ENCODE peak calls at places on chromosomes 3 and 15, in nine cellular contexts. One of them, this sample, is unnamed.

GRCh38 chr15:100124936-100125626 is 216.7 kb downstream of the ADAMTS17 start:
- DNase-seq in NB4: no peak
- DNase-seq in COR-L47: no peak
- DNase-seq in HS-5: no peak
- DNase-seq in HEK293T: no peak
- DNase-seq in AG04450: no peak
- DNase-seq in neural crest cell: no peak
- DNase-seq in anterior cingulate cortex: no peak
- DNase-seq in stimulated activated naive CD8-positive, alpha-beta T cell treated with anti-CD3 and anti-CD28 coated beads, Interleukin-15, amount 100 ng/mL, for 72 hours: no peak
- DNase-seq in this sample: no peak

GRCh38 chr15:68421798-68422402 is 10.1 kb downstream of the ITGA11 start:
- DNase-seq in COR-L47: no peak
- DNase-seq in AG04450: no peak
- DNase-seq in NB4: no peak
- DNase-seq in stimulated activated naive CD8-positive, alpha-beta T cell treated with anti-CD3 and anti-CD28 coated beads, Interleukin-15, amount 100 ng/mL, for 72 hours: no peak
- DNase-seq in HS-5: no peak
- DNase-seq in anterior cingulate cortex: no peak
- DNase-seq in neural crest cell: no peak
- DNase-seq in HEK293T: no peak
- DNase-seq in this sample: no peak

GRCh38 chr3:53776494-53777101 is 69.6 kb downstream of the CHDH start:
- DNase-seq in COR-L47: no peak
- DNase-seq in stimulated activated naive CD8-positive, alpha-beta T cell treated with anti-CD3 and anti-CD28 coated beads, Interleukin-15, amount 100 ng/mL, for 72 hours: no peak
- DNase-seq in NB4: no peak
- DNase-seq in anterior cingulate cortex: no peak
- DNase-seq in HEK293T: no peak
- DNase-seq in HS-5: no peak
- DNase-seq in AG04450: no peak
- DNase-seq in neural crest cell: no peak
- DNase-seq in this sample: no peak

GRCh38 chr3:20622304-20622703 is 436.3 kb upstream of the SGO1 start:
- DNase-seq in neural crest cell: no peak
- DNase-seq in HEK293T: no peak
- DNase-seq in stimulated activated naive CD8-positive, alpha-beta T cell treated with anti-CD3 and anti-CD28 coated beads, Interleukin-15, amount 100 ng/mL, for 72 hours: no peak
- DNase-seq in COR-L47: no peak
- DNase-seq in anterior cingulate cortex: no peak
- DNase-seq in AG04450: no peak
- DNase-seq in NB4: no peak
- DNase-seq in HS-5: peak
- DNase-seq in this sample: no peak

GRCh38 chr15:31398677-31399260 is 72.1 kb downstream of the KLF13 start:
- DNase-seq in stimulated activated naive CD8-positive, alpha-beta T cell treated with anti-CD3 and anti-CD28 coated beads, Interleukin-15, amount 100 ng/mL, for 72 hours: no peak
- DNase-seq in NB4: no peak
- DNase-seq in HS-5: no peak
- DNase-seq in neural crest cell: no peak
- DNase-seq in anterior cingulate cortex: no peak
- DNase-seq in AG04450: no peak
- DNase-seq in COR-L47: peak
- DNase-seq in HEK293T: no peak
- DNase-seq in this sample: no peak

GRCh38 chr3:185788292-185788691 is 36.5 kb downstream of the IGF2BP2 start:
- DNase-seq in HS-5: no peak
- DNase-seq in stimulated activated naive CD8-positive, alpha-beta T cell treated with anti-CD3 and anti-CD28 coated beads, Interleukin-15, amount 100 ng/mL, for 72 hours: no peak
- DNase-seq in neural crest cell: no peak
- DNase-seq in NB4: no peak
- DNase-seq in anterior cingulate cortex: no peak
- DNase-seq in HEK293T: no peak
- DNase-seq in COR-L47: no peak
- DNase-seq in AG04450: no peak
- DNase-seq in this sample: no peak

GRCh38 chr15:98776607-98777281 is 128.4 kb downstream of the IGF1R start:
- DNase-seq in anterior cingulate cortex: no peak
- DNase-seq in HEK293T: peak
- DNase-seq in COR-L47: peak
- DNase-seq in neural crest cell: no peak
- DNase-seq in stimulated activated naive CD8-positive, alpha-beta T cell treated with anti-CD3 and anti-CD28 coated beads, Interleukin-15, amount 100 ng/mL, for 72 hours: peak
- DNase-seq in NB4: no peak
- DNase-seq in AG04450: no peak
- DNase-seq in HS-5: no peak
- DNase-seq in this sample: no peak

GRCh38 chr3:69454204-69454787 is 68.4 kb upstream of the FRMD4B start:
- DNase-seq in neural crest cell: no peak
- DNase-seq in stimulated activated naive CD8-positive, alpha-beta T cell treated with anti-CD3 and anti-CD28 coated beads, Interleukin-15, amount 100 ng/mL, for 72 hours: no peak
- DNase-seq in HS-5: no peak
- DNase-seq in AG04450: no peak
- DNase-seq in HEK293T: no peak
- DNase-seq in NB4: no peak
- DNase-seq in anterior cingulate cortex: no peak
- DNase-seq in COR-L47: no peak
- DNase-seq in this sample: no peak

GRCh38 chr15:22845289-22845900 is 6.9 kb downstream of the NIPA2 start:
- DNase-seq in AG04450: no peak
- DNase-seq in HEK293T: no peak
- DNase-seq in anterior cingulate cortex: no peak
- DNase-seq in neural crest cell: no peak
- DNase-seq in NB4: no peak
- DNase-seq in COR-L47: no peak
- DNase-seq in HS-5: no peak
- DNase-seq in stimulated activated naive CD8-positive, alpha-beta T cell treated with anti-CD3 and anti-CD28 coated beads, Interleukin-15, amount 100 ng/mL, for 72 hours: no peak
- DNase-seq in this sample: no peak

GRCh38 chr3:194572131-194572789 is 61.0 kb downstream of the TMEM44 start:
- DNase-seq in anterior cingulate cortex: no peak
- DNase-seq in HS-5: peak
- DNase-seq in AG04450: no peak
- DNase-seq in HEK293T: peak
- DNase-seq in neural crest cell: no peak
- DNase-seq in stimulated activated naive CD8-positive, alpha-beta T cell treated with anti-CD3 and anti-CD28 coated beads, Interleukin-15, amount 100 ng/mL, for 72 hours: no peak
- DNase-seq in NB4: no peak
- DNase-seq in COR-L47: no peak
- DNase-seq in this sample: peak

GRCh38 chr15:64013179-64014043 is 32.9 kb downstream of the DAPK2 start:
- DNase-seq in neural crest cell: no peak
- DNase-seq in anterior cingulate cortex: no peak
- DNase-seq in HEK293T: no peak
- DNase-seq in NB4: no peak
- DNase-seq in AG04450: no peak
- DNase-seq in stimulated activated naive CD8-positive, alpha-beta T cell treated with anti-CD3 and anti-CD28 coated beads, Interleukin-15, amount 100 ng/mL, for 72 hours: no peak
- DNase-seq in HS-5: no peak
- DNase-seq in COR-L47: peak
- DNase-seq in this sample: no peak

GRCh38 chr3:114711321-114711891 is 417.6 kb downstream of the TIGIT start:
- DNase-seq in neural crest cell: no peak
- DNase-seq in HEK293T: no peak
- DNase-seq in NB4: no peak
- DNase-seq in COR-L47: no peak
- DNase-seq in stimulated activated naive CD8-positive, alpha-beta T cell treated with anti-CD3 and anti-CD28 coated beads, Interleukin-15, amount 100 ng/mL, for 72 hours: no peak
- DNase-seq in anterior cingulate cortex: no peak
- DNase-seq in AG04450: no peak
- DNase-seq in HS-5: no peak
- DNase-seq in this sample: no peak

GRCh38 chr15:51731549-51732267 is 5.7 kb downstream of the LYSMD2 start:
- DNase-seq in HEK293T: no peak
- DNase-seq in neural crest cell: no peak
- DNase-seq in AG04450: peak
- DNase-seq in anterior cingulate cortex: no peak
- DNase-seq in stimulated activated naive CD8-positive, alpha-beta T cell treated with anti-CD3 and anti-CD28 coated beads, Interleukin-15, amount 100 ng/mL, for 72 hours: peak
- DNase-seq in COR-L47: no peak
- DNase-seq in HS-5: no peak
- DNase-seq in NB4: peak
- DNase-seq in this sample: no peak

GRCh38 chr3:196406806-196407470 is 25.3 kb downstream of the UBXN7 start:
- DNase-seq in neural crest cell: no peak
- DNase-seq in HS-5: peak
- DNase-seq in COR-L47: no peak
- DNase-seq in anterior cingulate cortex: no peak
- DNase-seq in AG04450: peak
- DNase-seq in NB4: no peak
- DNase-seq in stimulated activated naive CD8-positive, alpha-beta T cell treated with anti-CD3 and anti-CD28 coated beads, Interleukin-15, amount 100 ng/mL, for 72 hours: no peak
- DNase-seq in HEK293T: no peak
- DNase-seq in this sample: no peak

GRCh38 chr3:126622694-126623093 is 32.2 kb downstream of the TXNRD3 start:
- DNase-seq in HEK293T: no peak
- DNase-seq in stimulated activated naive CD8-positive, alpha-beta T cell treated with anti-CD3 and anti-CD28 coated beads, Interleukin-15, amount 100 ng/mL, for 72 hours: no peak
- DNase-seq in neural crest cell: no peak
- DNase-seq in anterior cingulate cortex: no peak
- DNase-seq in HS-5: no peak
- DNase-seq in COR-L47: no peak
- DNase-seq in NB4: no peak
- DNase-seq in AG04450: no peak
- DNase-seq in this sample: no peak

GRCh38 chr3:150286390-150287147 is 121.5 kb upstream of the TSC22D2 start:
- DNase-seq in anterior cingulate cortex: no peak
- DNase-seq in NB4: peak
- DNase-seq in stimulated activated naive CD8-positive, alpha-beta T cell treated with anti-CD3 and anti-CD28 coated beads, Interleukin-15, amount 100 ng/mL, for 72 hours: peak
- DNase-seq in HEK293T: peak
- DNase-seq in COR-L47: peak
- DNase-seq in AG04450: no peak
- DNase-seq in HS-5: peak
- DNase-seq in neural crest cell: no peak
- DNase-seq in this sample: no peak

GRCh38 chr3:150736903-150737832 is 25.8 kb downstream of the SIAH2 start:
- DNase-seq in COR-L47: no peak
- DNase-seq in neural crest cell: no peak
- DNase-seq in anterior cingulate cortex: no peak
- DNase-seq in AG04450: no peak
- DNase-seq in stimulated activated naive CD8-positive, alpha-beta T cell treated with anti-CD3 and anti-CD28 coated beads, Interleukin-15, amount 100 ng/mL, for 72 hours: no peak
- DNase-seq in HEK293T: no peak
- DNase-seq in NB4: peak
- DNase-seq in HS-5: no peak
- DNase-seq in this sample: no peak

GRCh38 chr3:197339841-197340520 is 41.6 kb upstream of the DLG1 start:
- DNase-seq in NB4: no peak
- DNase-seq in AG04450: no peak
- DNase-seq in neural crest cell: no peak
- DNase-seq in HS-5: peak
- DNase-seq in HEK293T: no peak
- DNase-seq in stimulated activated naive CD8-positive, alpha-beta T cell treated with anti-CD3 and anti-CD28 coated beads, Interleukin-15, amount 100 ng/mL, for 72 hours: no peak
- DNase-seq in COR-L47: no peak
- DNase-seq in anterior cingulate cortex: no peak
- DNase-seq in this sample: no peak

GRCh38 chr15:99592135-99592845 is 26.5 kb downstream of the MEF2A start:
- DNase-seq in stimulated activated naive CD8-positive, alpha-beta T cell treated with anti-CD3 and anti-CD28 coated beads, Interleukin-15, amount 100 ng/mL, for 72 hours: no peak
- DNase-seq in anterior cingulate cortex: no peak
- DNase-seq in COR-L47: no peak
- DNase-seq in HEK293T: no peak
- DNase-seq in neural crest cell: no peak
- DNase-seq in NB4: no peak
- DNase-seq in HS-5: no peak
- DNase-seq in AG04450: peak
- DNase-seq in this sample: no peak

GRCh38 chr15:67166280-67167009 is 88.0 kb downstream of the AAGAB start:
- DNase-seq in stimulated activated naive CD8-positive, alpha-beta T cell treated with anti-CD3 and anti-CD28 coated beads, Interleukin-15, amount 100 ng/mL, for 72 hours: no peak
- DNase-seq in HS-5: no peak
- DNase-seq in NB4: no peak
- DNase-seq in AG04450: no peak
- DNase-seq in COR-L47: no peak
- DNase-seq in anterior cingulate cortex: no peak
- DNase-seq in neural crest cell: no peak
- DNase-seq in HEK293T: no peak
- DNase-seq in this sample: no peak

GRCh38 chr3:143897558-143898305 is 49.5 kb upstream of the SLC9A9 start:
- DNase-seq in COR-L47: no peak
- DNase-seq in anterior cingulate cortex: no peak
- DNase-seq in AG04450: no peak
- DNase-seq in neural crest cell: no peak
- DNase-seq in HEK293T: no peak
- DNase-seq in HS-5: peak
- DNase-seq in NB4: no peak
- DNase-seq in stimulated activated naive CD8-positive, alpha-beta T cell treated with anti-CD3 and anti-CD28 coated beads, Interleukin-15, amount 100 ng/mL, for 72 hours: no peak
- DNase-seq in this sample: no peak

GRCh38 chr3:142104763-142105162 is 44.6 kb downstream of the TFDP2 start:
- DNase-seq in HS-5: no peak
- DNase-seq in neural crest cell: no peak
- DNase-seq in NB4: no peak
- DNase-seq in HEK293T: no peak
- DNase-seq in anterior cingulate cortex: no peak
- DNase-seq in stimulated activated naive CD8-positive, alpha-beta T cell treated with anti-CD3 and anti-CD28 coated beads, Interleukin-15, amount 100 ng/mL, for 72 hours: no peak
- DNase-seq in COR-L47: no peak
- DNase-seq in AG04450: no peak
- DNase-seq in this sample: no peak

GRCh38 chr15:90585863-90586262 is 56.1 kb downstream of the CRTC3 start:
- DNase-seq in stimulated activated naive CD8-positive, alpha-beta T cell treated with anti-CD3 and anti-CD28 coated beads, Interleukin-15, amount 100 ng/mL, for 72 hours: no peak
- DNase-seq in anterior cingulate cortex: no peak
- DNase-seq in AG04450: no peak
- DNase-seq in COR-L47: no peak
- DNase-seq in NB4: no peak
- DNase-seq in neural crest cell: no peak
- DNase-seq in HS-5: peak
- DNase-seq in HEK293T: no peak
- DNase-seq in this sample: no peak

GRCh38 chr3:157754415-157754814 is 251.2 kb upstream of the VEPH1 start:
- DNase-seq in NB4: no peak
- DNase-seq in neural crest cell: no peak
- DNase-seq in stimulated activated naive CD8-positive, alpha-beta T cell treated with anti-CD3 and anti-CD28 coated beads, Interleukin-15, amount 100 ng/mL, for 72 hours: no peak
- DNase-seq in COR-L47: peak
- DNase-seq in HS-5: no peak
- DNase-seq in HEK293T: no peak
- DNase-seq in AG04450: no peak
- DNase-seq in anterior cingulate cortex: no peak
- DNase-seq in this sample: no peak

GRCh38 chr3:187702507-187703033 is at the start of gene RTP2:
- DNase-seq in NB4: no peak
- DNase-seq in HS-5: no peak
- DNase-seq in stimulated activated naive CD8-positive, alpha-beta T cell treated with anti-CD3 and anti-CD28 coated beads, Interleukin-15, amount 100 ng/mL, for 72 hours: no peak
- DNase-seq in neural crest cell: no peak
- DNase-seq in anterior cingulate cortex: no peak
- DNase-seq in AG04450: no peak
- DNase-seq in COR-L47: no peak
- DNase-seq in HEK293T: no peak
- DNase-seq in this sample: no peak

GRCh38 chr15:52171386-52171785 is 19.8 kb downstream of the GNB5 start:
- DNase-seq in stimulated activated naive CD8-positive, alpha-beta T cell treated with anti-CD3 and anti-CD28 coated beads, Interleukin-15, amount 100 ng/mL, for 72 hours: no peak
- DNase-seq in neural crest cell: no peak
- DNase-seq in AG04450: no peak
- DNase-seq in HEK293T: no peak
- DNase-seq in HS-5: no peak
- DNase-seq in COR-L47: no peak
- DNase-seq in anterior cingulate cortex: peak
- DNase-seq in NB4: peak
- DNase-seq in this sample: no peak

GRCh38 chr15:65008989-65009388 is 19.3 kb upstream of the SPG21 start:
- DNase-seq in NB4: peak
- DNase-seq in stimulated activated naive CD8-positive, alpha-beta T cell treated with anti-CD3 and anti-CD28 coated beads, Interleukin-15, amount 100 ng/mL, for 72 hours: no peak
- DNase-seq in neural crest cell: no peak
- DNase-seq in anterior cingulate cortex: no peak
- DNase-seq in HS-5: no peak
- DNase-seq in AG04450: no peak
- DNase-seq in HEK293T: no peak
- DNase-seq in COR-L47: no peak
- DNase-seq in this sample: no peak

GRCh38 chr3:128683957-128684356 is 33.3 kb upstream of the RPN1 start:
- DNase-seq in COR-L47: no peak
- DNase-seq in HEK293T: no peak
- DNase-seq in stimulated activated naive CD8-positive, alpha-beta T cell treated with anti-CD3 and anti-CD28 coated beads, Interleukin-15, amount 100 ng/mL, for 72 hours: no peak
- DNase-seq in HS-5: no peak
- DNase-seq in NB4: peak
- DNase-seq in anterior cingulate cortex: no peak
- DNase-seq in neural crest cell: no peak
- DNase-seq in AG04450: no peak
- DNase-seq in this sample: no peak

GRCh38 chr3:161393310-161393709 is 22.0 kb upstream of the SPTSSB start:
- DNase-seq in HS-5: no peak
- DNase-seq in COR-L47: no peak
- DNase-seq in HEK293T: no peak
- DNase-seq in stimulated activated naive CD8-positive, alpha-beta T cell treated with anti-CD3 and anti-CD28 coated beads, Interleukin-15, amount 100 ng/mL, for 72 hours: no peak
- DNase-seq in AG04450: no peak
- DNase-seq in anterior cingulate cortex: no peak
- DNase-seq in neural crest cell: no peak
- DNase-seq in NB4: no peak
- DNase-seq in this sample: no peak

This sample was measured in thoracic aorta.